ENCODE peak calls at places on chromosomes 6 and 20, in five cellular contexts. C, H, A, G and P are unnamed samples. For H3K4me1, the result is how much of the 10 kb centered on the place peaks cover.

GRCh38 chr6:130516604-130517003 is 150.8 kb downstream of the TMEM200A start:
- DNase-seq in C (no peak), H (no peak), A (no peak), G (no peak), P (no peak)

GRCh38 chr20:10763117-10763516 is 89.3 kb upstream of the JAG1 start:
- DNase-seq in C (no peak), H (peak), A (no peak), G (no peak), P (no peak)

GRCh38 chr20:13147071-13147961 is 73.8 kb upstream of the ISM1 start:
- DNase-seq in C (no peak), H (no peak), A (no peak), G (no peak), P (no peak)

GRCh38 chr6:35228483-35228882 is 14.7 kb downstream of the SCUBE3 start:
- DNase-seq in C (no peak), H (no peak), A (no peak), G (no peak), P (no peak)

GRCh38 chr20:18750735-18751134 is 62.8 kb upstream of the SCP2D1 start:
- DNase-seq in C (no peak), H (no peak), A (no peak), G (no peak), P (no peak)

GRCh38 chr20:48421547-48421946 is 406.3 kb downstream of the PREX1 start:
- DNase-seq in C (no peak), H (no peak), A (no peak), G (no peak), P (no peak)

GRCh38 chr20:63974402-63975200 is 4.8 kb downstream of the SAMD10 start:
- DNase-seq in C (no peak), H (no peak), A (no peak), G (no peak), P (no peak)

GRCh38 chr20:9359561-9360308 is 154.7 kb upstream of the LAMP5 start:
- DNase-seq in C (no peak), H (peak), A (no peak), G (peak), P (no peak)

GRCh38 chr6:148523051-148523450 is 180.4 kb downstream of the SASH1 start:
- DNase-seq in C (no peak), H (peak), A (no peak), G (no peak), P (no peak)

GRCh38 chr20:23303325-23304102 is 47.1 kb upstream of the NXT1 start:
- DNase-seq in C (no peak), H (no peak), A (no peak), G (no peak), P (no peak)

GRCh38 chr6:35640017-35640664 is 48.6 kb downstream of the FKBP5 start:
- DNase-seq in C (no peak), H (no peak), A (no peak), G (no peak), P (no peak)

GRCh38 chr6:13872681-13873080 is 52.1 kb upstream of the RNF182 start:
- DNase-seq in C (no peak), H (no peak), A (no peak), G (no peak), P (no peak)

GRCh38 chr6:79797912-79798311 is 149.4 kb downstream of the ELOVL4 start:
- DNase-seq in C (no peak), H (no peak), A (no peak), G (no peak), P (no peak)

GRCh38 chr6:39188577-39188976 is 40.7 kb downstream of the KCNK5 start:
- DNase-seq in C (no peak), H (no peak), A (no peak), G (no peak), P (no peak)

GRCh38 chr6:85390105-85390728 is 59.7 kb upstream of the NT5E start:
- DNase-seq in C (no peak), H (no peak), A (no peak), G (no peak), P (no peak)

GRCh38 chr6:148868314-148868713 is 121.5 kb downstream of the UST start:
- DNase-seq in C (no peak), H (peak), A (no peak), G (peak), P (no peak)

GRCh38 chr6:154874684-154875594 is 120.2 kb upstream of the TIAM2 start:
- DNase-seq in C (no peak), H (no peak), A (no peak), G (peak), P (no peak)

GRCh38 chr6:141877275-141877983 is 255.3 kb upstream of the GJE1 start:
- DNase-seq in C (no peak), H (no peak), A (no peak), G (no peak), P (no peak)

GRCh38 chr6:116447496-116448011 is 13.6 kb upstream of the CALHM6 start:
- DNase-seq in C (no peak), H (peak), A (no peak), G (peak), P (no peak)

GRCh38 chr6:150693404-150693803 is 93.7 kb downstream of the PLEKHG1 start:
- DNase-seq in C (no peak), H (no peak), A (no peak), G (no peak), P (no peak)

GRCh38 chr6:1611572-1612385 is 2.1 kb downstream of the FOXC1 start:
- DNase-seq in C (no peak), H (peak), A (no peak), G (no peak), P (peak)
- H3K4me1 ChIP-seq in C (under half), H (under half), A (under half), G (under half), P (under half)

GRCh38 chr6:16230953-16231352 is 7.4 kb upstream of the GMPR start:
- DNase-seq in C (no peak), H (no peak), A (no peak), G (no peak), P (no peak)

GRCh38 chr6:16227605-16228004 is 10.8 kb upstream of the GMPR start:
- DNase-seq in C (no peak), H (no peak), A (no peak), G (no peak), P (no peak)

GRCh38 chr6:16228043-16228442 is 10.3 kb upstream of the GMPR start:
- DNase-seq in C (no peak), H (no peak), A (no peak), G (no peak), P (no peak)

GRCh38 chr6:16228709-16229665 is 9.4 kb upstream of the GMPR start:
- DNase-seq in C (no peak), H (no peak), A (no peak), G (peak), P (no peak)

GRCh38 chr6:16229710-16230109 is 8.7 kb upstream of the GMPR start:
- DNase-seq in C (no peak), H (no peak), A (no peak), G (peak), P (no peak)
- H3K4me3 ChIP-seq in C (no peak), H (no peak), A (no peak), G (peak), P (no peak)

DNA sequence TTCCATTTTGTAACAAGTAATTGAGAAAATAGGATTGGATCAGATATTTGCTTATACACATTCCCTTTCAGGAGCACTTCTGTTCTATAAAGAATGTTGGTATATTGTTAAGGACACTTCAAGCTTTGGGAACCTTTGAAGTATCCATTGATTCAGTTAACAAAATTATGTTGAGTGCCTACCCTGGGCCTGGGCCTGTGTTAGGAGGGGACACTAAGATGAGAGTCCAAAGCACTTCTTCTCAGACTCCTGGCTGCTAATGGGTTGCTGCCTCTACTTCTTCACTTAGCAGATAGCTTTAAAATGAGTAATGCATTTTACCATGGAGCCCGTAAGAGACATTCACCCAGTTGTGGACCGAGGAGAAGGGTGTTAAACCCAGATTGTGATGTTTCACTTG is 40.3 kb downstream of the PTPN1 start:
- DNase-seq in C (no peak), H (no peak), A (no peak), G (no peak), P (no peak)
- H3K4me1 ChIP-seq in C (under half), H (under half), A (under half), G (under half), P (under half)

DNA sequence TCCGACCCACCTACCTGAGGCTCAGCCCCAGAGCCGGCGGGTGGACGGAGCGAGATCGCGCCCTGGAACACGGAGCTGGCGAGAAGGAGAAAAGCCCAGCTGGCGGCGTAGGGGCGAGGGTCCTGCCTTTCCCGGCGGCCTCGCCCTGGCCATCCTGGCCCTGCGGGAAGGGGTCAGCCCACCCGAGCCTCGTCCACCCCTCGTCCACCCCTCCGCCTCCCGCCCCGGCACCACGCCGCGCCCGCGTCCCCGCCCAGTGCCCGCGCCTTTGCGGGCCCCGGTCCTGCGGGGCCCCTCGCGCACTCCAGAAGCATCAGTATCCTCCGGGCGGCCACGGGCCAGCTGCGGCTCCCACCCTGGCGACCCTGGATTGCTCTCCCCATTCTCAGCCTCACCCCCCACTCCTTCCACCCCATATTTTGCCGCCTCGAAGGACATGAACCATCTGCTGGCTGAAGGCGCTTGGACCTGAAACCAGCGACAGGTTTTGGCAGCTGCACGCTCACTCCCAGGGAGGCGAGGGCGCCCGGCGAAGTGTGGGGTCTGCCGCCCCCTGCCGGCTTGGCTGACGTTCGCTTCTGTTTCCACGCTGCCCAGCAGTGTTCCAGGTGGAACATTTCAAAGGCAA is 65.1 kb downstream of the PLG start:
- DNase-seq in C (peak), H (peak), A (peak), G (peak), P (no peak)
- H3K4me3 ChIP-seq in C (peak), H (no peak), A (no peak), G (peak), P (peak)

GRCh38 chr20:25045343-25045712 is 12.6 kb downstream of the ACSS1 start:
- DNase-seq in C (peak), H (no peak), A (no peak), G (no peak), P (no peak)
- H3K4me1 ChIP-seq in C (under half), H (under half), A (under half), G (under half), P (under half)